ENCODE peak calls at places on chromosomes 4 and X, in ten cellular contexts. One of them, this sample, is unnamed.

GRCh38 chr4:105605493-105605892 is 53.1 kb downstream of the ARHGEF38 start:
- DNase-seq in fibroblast of lung: peak
- DNase-seq in AG09319: no peak
- DNase-seq in IMR-90: peak
- DNase-seq in ascending aorta: no peak
- DNase-seq in cardiac muscle cell: peak
- DNase-seq in omental fat pad: no peak
- DNase-seq in heart right ventricle: no peak
- DNase-seq in lower leg skin: no peak
- DNase-seq in brain microvascular endothelial cell: peak
- DNase-seq in this sample: no peak

GRCh38 chrX:48617542-48618340 is 20.4 kb downstream of the WDR13 start:
- DNase-seq in ascending aorta: no peak
- DNase-seq in lower leg skin: no peak
- DNase-seq in cardiac muscle cell: peak
- DNase-seq in IMR-90: no peak
- DNase-seq in fibroblast of lung: no peak
- DNase-seq in heart right ventricle: no peak
- DNase-seq in omental fat pad: no peak
- DNase-seq in AG09319: no peak
- DNase-seq in brain microvascular endothelial cell: peak
- DNase-seq in this sample: no peak

GRCh38 chr4:38804654-38805295 is at the start of gene TLR1:
- DNase-seq in brain microvascular endothelial cell: peak
- DNase-seq in cardiac muscle cell: peak
- DNase-seq in lower leg skin: no peak
- DNase-seq in IMR-90: peak
- DNase-seq in AG09319: peak
- DNase-seq in ascending aorta: no peak
- DNase-seq in heart right ventricle: no peak
- DNase-seq in fibroblast of lung: peak
- DNase-seq in omental fat pad: no peak
- DNase-seq in this sample: no peak

GRCh38 chrX:103356023-103356798 is at the start of gene TCEAL9:
- DNase-seq in fibroblast of lung: peak
- DNase-seq in cardiac muscle cell: peak
- DNase-seq in ascending aorta: peak
- DNase-seq in heart right ventricle: peak
- DNase-seq in brain microvascular endothelial cell: peak
- DNase-seq in AG09319: peak
- DNase-seq in IMR-90: peak
- DNase-seq in omental fat pad: no peak
- DNase-seq in lower leg skin: peak
- DNase-seq in this sample: no peak

GRCh38 chr4:172481802-172482508 is 668.8 kb downstream of the GALNTL6 start:
- DNase-seq in omental fat pad: no peak
- DNase-seq in IMR-90: no peak
- DNase-seq in ascending aorta: no peak
- DNase-seq in cardiac muscle cell: no peak
- DNase-seq in lower leg skin: no peak
- DNase-seq in fibroblast of lung: no peak
- DNase-seq in brain microvascular endothelial cell: no peak
- DNase-seq in AG09319: no peak
- DNase-seq in heart right ventricle: no peak
- DNase-seq in this sample: no peak

GRCh38 chrX:98029861-98030260 is 1146.2 kb downstream of the RPA4 start:
- DNase-seq in IMR-90: no peak
- DNase-seq in ascending aorta: no peak
- DNase-seq in AG09319: no peak
- DNase-seq in cardiac muscle cell: no peak
- DNase-seq in brain microvascular endothelial cell: no peak
- DNase-seq in fibroblast of lung: no peak
- DNase-seq in heart right ventricle: no peak
- DNase-seq in omental fat pad: no peak
- DNase-seq in lower leg skin: no peak
- DNase-seq in this sample: no peak

GRCh38 chr4:109472343-109472761 is 38.7 kb downstream of the SEC24B start:
- DNase-seq in fibroblast of lung: peak
- DNase-seq in AG09319: peak
- DNase-seq in brain microvascular endothelial cell: peak
- DNase-seq in heart right ventricle: no peak
- DNase-seq in lower leg skin: no peak
- DNase-seq in ascending aorta: no peak
- DNase-seq in cardiac muscle cell: peak
- DNase-seq in omental fat pad: no peak
- DNase-seq in IMR-90: peak
- DNase-seq in this sample: no peak

GRCh38 chr4:180057891-180058643 is 2185.1 kb upstream of the TENM3 start:
- DNase-seq in AG09319: no peak
- DNase-seq in fibroblast of lung: peak
- DNase-seq in IMR-90: no peak
- DNase-seq in lower leg skin: no peak
- DNase-seq in brain microvascular endothelial cell: no peak
- DNase-seq in heart right ventricle: peak
- DNase-seq in ascending aorta: peak
- DNase-seq in cardiac muscle cell: peak
- DNase-seq in omental fat pad: no peak
- DNase-seq in this sample: no peak

GRCh38 chr4:102935716-102936115 is 66.9 kb downstream of the CISD2 start:
- DNase-seq in AG09319: no peak
- DNase-seq in omental fat pad: no peak
- DNase-seq in cardiac muscle cell: no peak
- DNase-seq in fibroblast of lung: no peak
- DNase-seq in brain microvascular endothelial cell: no peak
- DNase-seq in ascending aorta: no peak
- DNase-seq in heart right ventricle: no peak
- DNase-seq in IMR-90: no peak
- DNase-seq in lower leg skin: no peak
- DNase-seq in this sample: no peak

GRCh38 chr4:80128941-80129340 is 55.9 kb upstream of the ANTXR2 start:
- DNase-seq in ascending aorta: no peak
- DNase-seq in IMR-90: no peak
- DNase-seq in AG09319: no peak
- DNase-seq in brain microvascular endothelial cell: no peak
- DNase-seq in omental fat pad: no peak
- DNase-seq in fibroblast of lung: no peak
- DNase-seq in lower leg skin: no peak
- DNase-seq in cardiac muscle cell: no peak
- DNase-seq in heart right ventricle: no peak
- DNase-seq in this sample: no peak

GRCh38 chr4:185318679-185319078 is 77.0 kb downstream of the LRP2BP start:
- DNase-seq in fibroblast of lung: no peak
- DNase-seq in AG09319: no peak
- DNase-seq in ascending aorta: no peak
- DNase-seq in omental fat pad: no peak
- DNase-seq in IMR-90: no peak
- DNase-seq in cardiac muscle cell: peak
- DNase-seq in heart right ventricle: no peak
- DNase-seq in brain microvascular endothelial cell: no peak
- DNase-seq in lower leg skin: no peak
- DNase-seq in this sample: no peak

GRCh38 chr4:82402196-82402775 is 28.0 kb downstream of the HNRNPDL start:
- DNase-seq in ascending aorta: no peak
- DNase-seq in IMR-90: no peak
- DNase-seq in cardiac muscle cell: no peak
- DNase-seq in AG09319: no peak
- DNase-seq in omental fat pad: no peak
- DNase-seq in fibroblast of lung: no peak
- DNase-seq in lower leg skin: no peak
- DNase-seq in heart right ventricle: no peak
- DNase-seq in brain microvascular endothelial cell: no peak
- DNase-seq in this sample: no peak

DNA sequence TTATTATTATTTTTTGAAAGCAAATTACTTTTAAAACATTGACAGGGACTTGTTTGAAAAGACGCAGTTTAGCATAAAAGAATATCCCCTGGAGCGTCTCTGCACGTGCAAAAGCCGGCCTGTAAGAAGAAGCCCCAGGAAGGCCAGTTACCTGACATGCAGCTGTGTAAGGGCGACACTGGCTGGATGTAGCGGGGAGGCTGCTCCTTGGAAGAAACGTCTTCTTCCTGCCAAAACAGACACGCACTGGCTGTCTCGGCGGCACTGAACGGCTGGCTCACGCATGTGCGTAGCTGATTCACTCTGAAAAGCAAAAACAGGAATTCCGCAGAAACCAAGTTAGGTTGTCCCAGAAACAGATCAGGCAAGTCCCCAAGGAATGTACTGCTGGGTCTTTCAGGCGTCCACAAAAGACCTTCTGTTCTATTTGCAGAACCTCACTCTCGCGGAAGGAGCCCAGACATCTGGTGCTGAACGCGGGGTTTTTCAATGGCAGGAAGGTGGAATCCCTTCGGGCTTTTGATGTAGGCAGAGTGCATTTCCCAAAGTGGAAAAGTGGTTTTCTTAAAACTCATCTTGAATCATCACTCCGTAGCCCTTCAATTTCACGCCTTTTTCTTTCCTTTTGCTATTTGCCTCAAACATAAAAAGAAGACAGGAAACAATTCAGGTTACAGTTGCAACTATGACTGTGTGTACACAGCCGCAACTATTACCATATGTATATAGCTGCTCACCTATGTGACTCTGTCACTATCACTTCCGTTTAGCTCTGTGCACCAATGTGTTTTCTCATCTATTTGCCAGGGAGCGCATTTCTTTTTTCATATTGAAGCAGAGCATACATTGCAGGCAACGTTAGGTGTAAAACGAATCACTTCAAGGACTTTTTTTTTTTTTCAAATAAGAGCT is 38.1 kb upstream of the ARSH start:
- DNase-seq in omental fat pad: no peak
- DNase-seq in heart right ventricle: peak
- DNase-seq in ascending aorta: no peak
- DNase-seq in fibroblast of lung: peak
- DNase-seq in IMR-90: peak
- DNase-seq in brain microvascular endothelial cell: peak
- DNase-seq in lower leg skin: peak
- DNase-seq in AG09319: peak
- DNase-seq in cardiac muscle cell: peak
- DNase-seq in this sample: no peak
- TF ChIP-seq CTCF in omental fat pad: no peak
- TF ChIP-seq CTCF in heart right ventricle: no peak
- TF ChIP-seq CTCF in ascending aorta: peak
- TF ChIP-seq CTCF in fibroblast of lung: no peak
- TF ChIP-seq CTCF in IMR-90: no peak
- TF ChIP-seq CTCF in brain microvascular endothelial cell: peak
- TF ChIP-seq CTCF in lower leg skin: no peak
- TF ChIP-seq CTCF in AG09319: peak
- TF ChIP-seq CTCF in cardiac muscle cell: no peak
- TF ChIP-seq CTCF in this sample: no peak

DNA sequence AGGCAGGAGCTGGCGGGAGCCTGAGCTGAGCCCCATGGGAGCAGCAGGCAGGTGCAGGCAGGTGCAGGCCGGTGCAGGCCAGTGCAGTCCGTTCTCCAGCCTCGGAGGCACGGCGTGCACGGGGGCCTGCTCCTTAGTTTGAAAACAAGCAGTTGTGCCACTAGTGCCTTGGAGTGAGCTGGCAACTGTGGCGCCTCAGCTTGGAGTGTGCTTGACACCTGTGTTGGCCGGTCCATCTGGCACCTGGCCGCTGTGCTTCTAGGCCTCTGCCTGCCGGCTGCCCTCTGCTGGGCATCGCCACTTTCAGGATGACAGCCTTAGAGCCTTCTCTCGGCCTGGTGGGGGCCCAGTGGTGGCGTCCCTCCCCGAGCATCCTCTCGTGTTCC is 47.9 kb downstream of the RGS12 start:
- DNase-seq in cardiac muscle cell: no peak
- DNase-seq in AG09319: no peak
- DNase-seq in heart right ventricle: no peak
- DNase-seq in omental fat pad: no peak
- DNase-seq in fibroblast of lung: no peak
- DNase-seq in IMR-90: no peak
- DNase-seq in lower leg skin: peak
- DNase-seq in ascending aorta: no peak
- DNase-seq in brain microvascular endothelial cell: no peak
- DNase-seq in this sample: no peak
- TF ChIP-seq CTCF in cardiac muscle cell: no peak
- TF ChIP-seq CTCF in AG09319: no peak
- TF ChIP-seq CTCF in heart right ventricle: no peak
- TF ChIP-seq CTCF in omental fat pad: no peak
- TF ChIP-seq CTCF in fibroblast of lung: no peak
- TF ChIP-seq CTCF in IMR-90: no peak
- TF ChIP-seq CTCF in lower leg skin: no peak
- TF ChIP-seq CTCF in ascending aorta: no peak
- TF ChIP-seq CTCF in brain microvascular endothelial cell: peak
- TF ChIP-seq CTCF in this sample: no peak

DNA sequence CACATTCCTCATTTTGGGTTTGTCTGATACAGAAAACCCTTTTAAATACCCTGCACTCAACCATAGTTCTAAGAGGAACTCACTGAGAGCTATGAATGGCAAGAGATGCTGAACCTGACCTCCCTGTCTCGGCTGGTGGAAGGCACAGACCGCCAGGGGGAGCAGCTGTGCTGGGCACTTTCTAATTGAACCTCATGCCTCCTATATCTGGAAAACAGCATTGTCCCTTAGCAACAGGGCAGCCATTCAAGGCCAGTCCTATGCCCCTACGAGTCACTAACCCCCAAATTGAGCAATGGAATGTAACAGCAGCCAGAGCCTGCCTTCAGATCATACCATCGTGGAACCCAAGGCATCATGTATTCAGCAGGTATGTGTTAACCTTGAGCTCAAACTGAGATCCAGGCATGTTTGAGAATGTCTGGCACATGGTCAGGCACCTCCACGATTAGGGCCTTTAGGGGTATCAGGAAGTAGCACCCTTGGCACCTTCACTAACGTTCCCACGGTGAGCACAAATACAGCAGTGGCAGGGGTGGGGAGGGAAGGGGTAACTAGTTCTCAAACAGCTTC is 5.1 kb downstream of the USP27X start:
- DNase-seq in IMR-90: peak
- DNase-seq in ascending aorta: peak
- DNase-seq in lower leg skin: no peak
- DNase-seq in cardiac muscle cell: peak
- DNase-seq in omental fat pad: no peak
- DNase-seq in AG09319: no peak
- DNase-seq in fibroblast of lung: peak
- DNase-seq in brain microvascular endothelial cell: peak
- DNase-seq in heart right ventricle: peak
- DNase-seq in this sample: no peak
- TF ChIP-seq CTCF in IMR-90: peak
- TF ChIP-seq CTCF in ascending aorta: peak
- TF ChIP-seq CTCF in lower leg skin: no peak
- TF ChIP-seq CTCF in cardiac muscle cell: peak
- TF ChIP-seq CTCF in omental fat pad: no peak
- TF ChIP-seq CTCF in AG09319: peak
- TF ChIP-seq CTCF in fibroblast of lung: peak
- TF ChIP-seq CTCF in brain microvascular endothelial cell: peak
- TF ChIP-seq CTCF in heart right ventricle: peak
- TF ChIP-seq CTCF in this sample: peak

DNA sequence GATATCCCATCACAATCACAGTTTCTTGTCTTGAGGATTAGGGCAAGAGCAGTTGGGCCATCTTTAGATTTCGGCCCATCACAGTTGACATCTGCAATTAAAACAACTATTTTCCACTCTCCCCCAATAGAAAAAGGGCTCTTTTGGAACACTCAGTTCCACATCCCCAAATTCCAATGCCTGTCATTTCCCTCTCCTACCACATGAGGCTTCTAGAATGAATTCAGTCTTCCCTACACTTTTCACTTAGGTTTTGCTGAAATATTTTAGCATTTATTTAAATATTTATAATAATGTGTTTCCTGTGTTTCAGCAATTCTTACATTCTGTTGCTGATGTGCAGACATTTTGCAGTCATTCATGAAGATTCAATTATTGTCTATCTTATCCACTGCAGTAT is 118.4 kb downstream of the COX18 start:
- DNase-seq in IMR-90: no peak
- DNase-seq in cardiac muscle cell: no peak
- DNase-seq in omental fat pad: no peak
- DNase-seq in fibroblast of lung: no peak
- DNase-seq in ascending aorta: no peak
- DNase-seq in heart right ventricle: no peak
- DNase-seq in AG09319: no peak
- DNase-seq in brain microvascular endothelial cell: no peak
- DNase-seq in lower leg skin: no peak
- DNase-seq in this sample: no peak
- TF ChIP-seq CTCF in IMR-90: peak
- TF ChIP-seq CTCF in cardiac muscle cell: peak
- TF ChIP-seq CTCF in omental fat pad: no peak
- TF ChIP-seq CTCF in fibroblast of lung: no peak
- TF ChIP-seq CTCF in ascending aorta: no peak
- TF ChIP-seq CTCF in heart right ventricle: no peak
- TF ChIP-seq CTCF in AG09319: peak
- TF ChIP-seq CTCF in brain microvascular endothelial cell: peak
- TF ChIP-seq CTCF in lower leg skin: no peak
- TF ChIP-seq CTCF in this sample: no peak

This sample was measured in D721Med.